ENCODE peak calls at places on chromosome 9, in four cellular contexts. Q is HepG2, D is GM23248, G is colonic mucosa. T is an unnamed sample.

GRCh38 chr9:4985376-4986266 is 549 bp downstream of the JAK2 start:
- DNase-seq in D (peak), G (peak), Q (no peak), T (peak)

GRCh38 chr9:137128158-137129088 is 10.5 kb upstream of the GRIN1 start:
- DNase-seq in G (no peak), Q (no peak), D (no peak), T (peak)

GRCh38 chr9:30065888-30066287 is 2318.6 kb upstream of the ACO1 start:
- DNase-seq in Q (peak), D (no peak), G (no peak), T (no peak)

GRCh38 chr9:120583958-120584369 is 4.0 kb upstream of the CDK5RAP2 start:
- DNase-seq in Q (peak), G (peak), D (peak), T (peak)

GRCh38 chr9:114558027-114558675 is 29.4 kb upstream of the ATP6V1G1 start:
- DNase-seq in G (no peak), D (peak), Q (peak), T (peak)

GRCh38 chr9:116979461-116979860 is 292.4 kb downstream of the TRIM32 start:
- DNase-seq in G (no peak), Q (no peak), D (no peak), T (peak)

GRCh38 chr9:74032421-74032820 is 464.7 kb upstream of the RORB start:
- DNase-seq in Q (no peak), D (no peak), G (no peak), T (no peak)

GRCh38 chr9:116572095-116572748 is 114.9 kb upstream of the TRIM32 start:
- DNase-seq in Q (peak), D (peak), G (peak), T (peak)

GRCh38 chr9:36597412-36598178 is 24.9 kb downstream of the MELK start:
- DNase-seq in D (peak), G (no peak), Q (peak), T (peak)

GRCh38 chr9:2663886-2664674 is 42.5 kb downstream of the VLDLR start:
- DNase-seq in D (no peak), Q (no peak), G (no peak), T (no peak)

GRCh38 chr9:77977210-77977611 is 54.4 kb downstream of the GNAQ start:
- DNase-seq in Q (peak), G (peak), D (peak), T (peak)

GRCh38 chr9:34654317-34655083 is 2.5 kb downstream of the IL11RA start:
- DNase-seq in Q (no peak), D (peak), G (peak), T (no peak)

GRCh38 chr9:136942112-136942880 is 2.2 kb downstream of the FBXW5 start:
- DNase-seq in Q (no peak), G (no peak), D (no peak), T (peak)

GRCh38 chr9:127575875-127576778 is 36.0 kb upstream of the STXBP1 start:
- DNase-seq in G (peak), D (no peak), Q (peak), T (no peak)

GRCh38 chr9:127580879-127581278 is 31.2 kb upstream of the STXBP1 start:
- DNase-seq in Q (no peak), G (no peak), D (no peak), T (no peak)

GRCh38 chr9:127578952-127579853 is 32.9 kb upstream of the STXBP1 start:
- DNase-seq in D (peak), Q (peak), G (peak), T (peak)

GRCh38 chr9:127580371-127580770 is 31.7 kb upstream of the STXBP1 start:
- DNase-seq in Q (no peak), G (no peak), D (no peak), T (no peak)

DNA sequence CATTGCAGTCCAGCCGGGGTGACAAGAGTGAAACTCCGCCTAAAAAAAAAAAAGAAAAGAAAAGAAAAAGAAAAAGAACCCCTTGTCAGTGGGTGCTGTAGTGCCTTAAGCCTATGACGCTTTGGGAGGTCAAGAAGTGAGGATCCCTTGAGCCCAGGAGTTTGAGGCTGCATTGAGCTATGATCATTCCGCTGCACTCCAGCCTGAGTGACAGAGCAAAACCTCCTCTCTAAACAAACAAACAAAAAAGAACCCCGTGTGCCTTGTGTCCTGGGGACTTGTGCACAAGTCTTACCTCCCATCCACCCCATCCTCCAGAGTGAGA is 33.5 kb upstream of the STXBP1 start:
- DNase-seq in G (no peak), Q (no peak), D (no peak), T (no peak)
- H3K4me3 ChIP-seq in G (no peak), Q (peak), D (peak), T (no peak)

GRCh38 chr9:92279302-92279701 is 14.2 kb downstream of the IARS1 start:
- DNase-seq in D (no peak), Q (no peak), G (no peak), T (no peak)

GRCh38 chr9:92276223-92277007 is 17.1 kb downstream of the IARS1 start:
- DNase-seq in G (no peak), Q (no peak), D (no peak), T (no peak)

GRCh38 chr9:92275541-92275940 is 18.0 kb downstream of the IARS1 start:
- DNase-seq in D (no peak), Q (no peak), G (no peak), T (no peak)

DNA sequence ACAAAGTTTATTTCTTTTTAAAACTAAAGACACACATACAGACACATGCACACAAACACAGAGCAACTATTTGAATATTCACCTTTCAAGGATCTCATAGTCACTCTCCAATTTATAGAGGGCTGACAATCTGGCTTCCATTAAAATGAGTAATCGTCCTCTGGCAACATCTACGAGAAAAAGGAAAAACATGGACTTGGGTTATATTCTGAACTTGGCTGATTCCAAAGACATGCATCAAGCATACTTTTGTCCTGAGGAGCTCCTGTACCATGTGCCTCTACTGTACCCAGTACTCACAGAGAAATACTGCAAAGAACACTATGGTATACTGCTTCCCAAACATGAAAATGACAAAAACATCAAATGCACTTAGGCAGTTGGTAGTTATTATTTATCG is 15.4 kb downstream of the IARS1 start:
- DNase-seq in D (peak), Q (no peak), G (no peak), T (no peak)
- H3K9ac ChIP-seq in D (no peak), Q (no peak), G (no peak), T (no peak)

GRCh38 chr9:89536145-89536574 is 38.2 kb upstream of the SEMA4D start:
- DNase-seq in G (no peak), D (no peak), Q (no peak), T (no peak)
- H3K4me3 ChIP-seq in G (no peak), D (no peak), Q (no peak), T (no peak)

GRCh38 chr9:99366183-99366582 is 144.1 kb downstream of the SEC61B start:
- DNase-seq in Q (no peak), G (no peak), D (no peak), T (no peak)

GRCh38 chr9:99371376-99371775 is 149.3 kb downstream of the SEC61B start:
- DNase-seq in G (no peak), D (no peak), Q (no peak), T (no peak)

GRCh38 chr9:99366601-99367000 is 144.5 kb downstream of the SEC61B start:
- DNase-seq in D (peak), Q (no peak), G (no peak), T (no peak)

GRCh38 chr9:99369327-99369722 is 147.2 kb downstream of the SEC61B start:
- DNase-seq in G (no peak), D (no peak), Q (no peak), T (no peak)

DNA sequence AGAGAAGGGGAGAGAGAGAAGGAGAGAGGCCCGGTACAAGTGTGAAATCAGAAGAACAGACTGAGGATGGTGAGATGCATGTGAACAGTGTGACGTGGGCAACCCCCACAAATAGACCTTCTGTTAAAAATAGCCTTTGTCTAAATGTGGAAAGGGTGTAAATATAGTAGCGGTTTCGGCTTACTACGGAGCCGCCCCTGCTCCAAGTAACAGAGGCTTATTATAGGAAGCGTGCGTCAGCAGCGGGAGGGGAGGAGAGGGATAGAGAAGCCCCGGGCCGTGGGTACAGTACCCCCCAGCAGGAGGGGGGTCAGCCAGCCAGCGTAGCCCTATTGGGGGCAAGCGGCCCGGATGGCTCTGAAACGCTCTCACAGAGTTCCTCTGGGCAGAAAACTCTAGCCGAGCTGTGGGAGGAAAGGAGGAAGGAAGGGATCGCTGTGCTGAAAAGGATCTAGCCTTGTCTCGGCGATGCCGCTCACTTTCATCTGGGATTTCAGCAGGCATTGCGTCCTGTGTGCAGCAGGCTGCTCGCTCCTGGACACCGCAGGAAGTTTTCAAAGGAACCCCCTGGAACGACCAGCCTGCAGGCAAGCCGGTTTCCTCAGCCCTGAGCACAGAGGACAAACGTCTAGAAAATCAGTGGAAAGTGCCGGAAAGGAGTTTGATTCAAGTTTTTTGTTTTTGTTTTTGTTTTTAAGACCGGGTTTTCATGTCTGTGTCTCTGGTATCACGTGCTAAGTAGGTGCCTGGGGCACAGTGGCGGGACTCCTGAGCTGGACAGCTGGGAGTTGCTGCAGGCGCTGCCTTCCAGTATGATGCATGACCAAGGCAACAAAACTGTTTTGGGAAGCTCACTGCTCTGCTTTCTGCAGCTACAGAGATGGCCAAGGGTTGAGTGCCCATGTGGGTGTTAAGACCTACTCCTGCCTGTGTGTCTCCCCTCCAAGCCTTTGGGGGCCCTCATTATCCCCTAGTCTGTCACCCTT is 146.6 kb downstream of the SEC61B start:
- DNase-seq in G (no peak), Q (no peak), D (peak), T (no peak)
- H3K9ac ChIP-seq in G (no peak), Q (no peak), D (peak), T (no peak)

DNA sequence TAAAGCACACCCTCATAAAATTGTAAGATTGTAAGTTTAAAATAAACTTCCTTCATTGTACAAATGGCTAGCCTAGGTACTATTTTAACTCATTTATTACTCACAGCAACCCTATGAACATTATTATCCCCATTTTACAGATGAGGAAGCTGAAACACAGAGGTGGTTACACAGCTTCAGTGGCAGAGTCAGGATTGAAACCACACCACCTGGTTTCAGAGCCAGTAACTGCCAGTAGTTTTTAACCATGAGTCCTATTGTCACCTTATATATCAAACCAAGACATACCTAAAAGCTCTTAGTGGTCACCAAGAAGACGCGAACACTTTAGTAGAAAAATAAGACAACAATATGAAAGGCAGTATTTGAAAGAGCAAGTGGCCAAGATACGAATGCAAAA is 16.1 kb downstream of the SH3GL2 start:
- DNase-seq in G (no peak), Q (no peak), D (no peak), T (no peak)
- H3K4me3 ChIP-seq in G (no peak), Q (no peak), D (no peak), T (no peak)